ENCODE peak calls at places on chromosomes 13 and 19, in ten cellular contexts. I, A, M, V, T, K, P, F, Y and O are unnamed samples.

GRCh38 chr13:25276748-25277147 is 10.5 kb downstream of the MTMR6 start:
- DNase-seq in M (no peak), T (peak; percentile 65), I (no peak), K (no peak), P (no peak), Y (no peak), A (no peak), F (no peak), V (no peak), O (no peak)

GRCh38 chr13:59447846-59448620 is 715.7 kb downstream of the DIAPH3 start:
- DNase-seq in M (no peak), P (no peak), T (peak; percentile 75), I (no peak), F (no peak), K (no peak), Y (no peak), V (no peak), A (no peak), O (no peak)

GRCh38 chr13:79745141-79745540 is 264.2 kb downstream of the NDFIP2 start:
- DNase-seq in V (no peak), P (peak; percentile 76), K (no peak), Y (peak; percentile 15), T (no peak), M (no peak), F (no peak), A (no peak), I (no peak), O (no peak)

GRCh38 chr13:77267362-77267761 is 59.5 kb downstream of the MYCBP2 start:
- DNase-seq in K (no peak), A (no peak), I (no peak), Y (no peak), V (no peak), T (peak; percentile 34), P (no peak), F (no peak), M (no peak), O (no peak)

GRCh38 chr13:26562538-26562890 is 5.0 kb downstream of the WASF3 start:
- DNase-seq in P (no peak), A (no peak), T (peak; percentile 28), M (no peak), I (no peak), F (no peak), Y (no peak), V (no peak), K (no peak), O (no peak)

GRCh38 chr19:54434112-54434861 is 14.7 kb upstream of the LENG8 start:
- DNase-seq in A (no peak), F (no peak), T (no peak), V (no peak), P (no peak), K (no peak), I (no peak), M (peak; percentile 40), Y (no peak), O (no peak)

GRCh38 chr13:111514646-111515617 is 194.5 kb downstream of the TEX29 start:
- DNase-seq in V (no peak), K (peak; percentile 53), Y (no peak), A (no peak), P (no peak), T (no peak), I (no peak), M (no peak), F (peak; percentile 10), O (no peak)

GRCh38 chr19:29715695-29716581 is 877 bp upstream of the C19orf12 start:
- DNase-seq in K (no peak), F (no peak), M (peak; percentile 53), A (no peak), V (no peak), Y (no peak), P (peak; percentile 29), T (no peak), I (no peak), O (no peak)

GRCh38 chr13:23509781-23510543 is 60.2 kb upstream of the TNFRSF19 start:
- DNase-seq in F (no peak), T (peak; percentile 94), M (no peak), K (no peak), V (no peak), I (no peak), Y (no peak), A (no peak), P (no peak), O (no peak)

GRCh38 chr13:29964181-29964845 is 113.9 kb upstream of the UBL3 start:
- DNase-seq in K (no peak), A (no peak), Y (no peak), V (no peak), T (no peak), M (no peak), F (no peak), P (no peak), I (no peak), O (no peak)

GRCh38 chr13:45142440-45143345 is 22.4 kb downstream of the GTF2F2 start:
- DNase-seq in F (no peak), Y (no peak), K (no peak), M (no peak), P (no peak), V (no peak), I (no peak), T (peak; percentile 54), A (no peak), O (no peak)

GRCh38 chr19:52600639-52601024 is 30.5 kb downstream of the ZNF701 start:
- DNase-seq in A (no peak), Y (no peak), K (peak; percentile 76), F (peak; percentile 21), I (peak; percentile 23), V (peak; percentile 40), P (no peak), M (no peak), T (peak; percentile 3), O (no peak)

GRCh38 chr13:33292712-33293111 is 7.2 kb upstream of the STARD13 start:
- DNase-seq in I (no peak), V (no peak), Y (no peak), K (no peak), M (no peak), A (no peak), F (no peak), T (no peak), P (no peak), O (no peak)

GRCh38 chr13:46405457-46405856 is 18.4 kb upstream of the RUBCNL start:
- DNase-seq in T (no peak), F (no peak), A (no peak), P (no peak), Y (no peak), V (no peak), K (no peak), I (no peak), M (no peak), O (no peak)

GRCh38 chr19:57903298-57904174 is 12.9 kb downstream of the ZNF417 start:
- DNase-seq in A (no peak), F (no peak), Y (no peak), M (no peak), T (peak; percentile 53), V (no peak), K (no peak), P (no peak), I (no peak), O (no peak)

GRCh38 chr13:21979156-21979819 is 308.4 kb downstream of the FGF9 start:
- DNase-seq in K (no peak), F (no peak), I (no peak), M (no peak), V (no peak), T (peak; percentile 71), Y (no peak), P (no peak), A (no peak), O (no peak)

GRCh38 chr19:13153627-13154240 is 3.5 kb downstream of the IER2 start:
- DNase-seq in Y (peak; percentile 36), M (peak; percentile 55), V (no peak), P (peak; percentile 58), T (no peak), F (no peak), I (peak; percentile 44), A (peak; percentile 59), K (peak; percentile 92), O (no peak)

GRCh38 chr19:5990289-5990797 is 12.4 kb upstream of the RANBP3 start:
- DNase-seq in A (no peak), Y (no peak), P (no peak), M (no peak), K (no peak), I (no peak), T (no peak), V (no peak), F (peak; percentile 49), O (no peak)
- TF ChIP-seq POLR2A in A (no peak), Y (no peak), P (no peak), M (no peak), K (no peak), I (no peak), T (no peak), V (no peak), F (no peak), O (no peak)

GRCh38 chr13:98564204-98564603 is 12.7 kb downstream of the STK24 start:
- DNase-seq in Y (no peak), A (no peak), V (no peak), T (no peak), K (no peak), I (no peak), F (no peak), M (no peak), P (no peak), O (no peak)
- H3K4me1 ChIP-seq in Y (peaks cover 26% of the 10 kb centered on the region), A (no peaks in the 10 kb centered on the region), V (peaks cover 53% of the 10 kb centered on the region), T (peaks cover 19% of the 10 kb centered on the region), K (peaks cover 86% of the 10 kb centered on the region), I (peaks cover 25% of the 10 kb centered on the region), F (peaks cover 39% of the 10 kb centered on the region), M (peaks cover 11% of the 10 kb centered on the region), P (peaks cover 40% of the 10 kb centered on the region), O (peaks cover 58% of the 10 kb centered on the region)

GRCh38 chr19:18921593-18921992 is 2.1 kb downstream of the DDX49 start:
- DNase-seq in F (no peak), A (no peak), V (no peak), Y (no peak), M (no peak), K (peak; percentile 74), T (no peak), P (no peak), I (no peak), O (no peak)

GRCh38 chr19:18920400-18920799 is 885 bp downstream of the DDX49 start:
- DNase-seq in K (peak; percentile 66), F (no peak), M (no peak), A (no peak), T (no peak), I (no peak), P (no peak), Y (no peak), V (no peak), O (no peak)

GRCh38 chr19:18919895-18920204 is 335 bp downstream of the DDX49 start:
- DNase-seq in T (no peak), A (no peak), P (no peak), K (no peak), M (no peak), F (no peak), I (no peak), Y (no peak), V (no peak), O (no peak)

GRCh38 chr19:18922228-18922985 is 2.9 kb downstream of the DDX49 start:
- DNase-seq in V (no peak), F (no peak), K (peak; percentile 74), A (no peak), I (no peak), T (no peak), M (no peak), Y (no peak), P (no peak), O (no peak)

GRCh38 chr19:18919086-18919894 is at the start of the genes COPE and DDX49:
- DNase-seq in T (peak; percentile 100), I (peak; percentile 98), F (peak; percentile 100), P (peak; percentile 97), M (peak; percentile 99), A (peak; percentile 96), K (peak; percentile 97), Y (peak; percentile 96), V (peak; percentile 99), O (peak; percentile 96)
- TF ChIP-seq POLR2A in T (peak; percentile 96), I (peak; percentile 85), F (peak; percentile 34), P (peak; percentile 95), M (peak; percentile 84), A (peak; percentile 82), K (no peak), Y (peak; percentile 91), V (no peak), O (peak; percentile 77)

GRCh38 chr13:43763143-43763759 is 23.5 kb downstream of the ENOX1 start:
- DNase-seq in Y (no peak), M (no peak), P (no peak), A (no peak), K (no peak), V (no peak), F (no peak), I (no peak), T (no peak), O (no peak)
- H3K4me1 ChIP-seq in Y (peaks cover 4% of the 10 kb centered on the region), M (no peaks in the 10 kb centered on the region), P (peaks cover 5% of the 10 kb centered on the region), A (no peaks in the 10 kb centered on the region), K (no peaks in the 10 kb centered on the region), V (peaks cover 24% of the 10 kb centered on the region), F (peaks cover 11% of the 10 kb centered on the region), I (no peaks in the 10 kb centered on the region), T (no peaks in the 10 kb centered on the region), O (no peaks in the 10 kb centered on the region)